ENCODE peak calls at places on chromosomes 2 and 18, in four cellular contexts. K is HEK293T, A is cardiac fibroblast, M is posterior vena cava. B is an unnamed sample.

GRCh38 chr2:210558708-210559107 is 2.3 kb downstream of the CPS1 start:
- DNase-seq in K (no peak), A (peak), M (no peak), B (peak)

GRCh38 chr2:37469126-37469525 is 124.7 kb downstream of the QPCT start:
- DNase-seq in K (no peak), A (peak), M (no peak), B (no peak)

GRCh38 chr2:18536697-18537096 is 23.8 kb downstream of the RDH14 start:
- DNase-seq in M (no peak), K (no peak), A (no peak), B (no peak)

GRCh38 chr18:69757733-69758132 is 189.9 kb downstream of the CD226 start:
- DNase-seq in M (no peak), K (no peak), A (no peak), B (peak)

GRCh38 chr2:204453730-204454167 is 91.5 kb upstream of the PARD3B start:
- DNase-seq in K (peak), M (peak), A (peak), B (peak)

GRCh38 chr2:177265834-177266817 is 1.6 kb upstream of the NFE2L2 start:
- DNase-seq in A (peak), M (no peak), K (no peak), B (peak)

GRCh38 chr18:13416848-13417247 is 198.3 kb downstream of the LDLRAD4 start:
- DNase-seq in K (no peak), A (no peak), M (no peak), B (no peak)

GRCh38 chr18:32884543-32884942 is 111.7 kb upstream of the KLHL14 start:
- DNase-seq in M (no peak), K (no peak), A (no peak), B (no peak)

GRCh38 chr2:237745250-237745613 is 53.3 kb upstream of the RBM44 start:
- DNase-seq in M (no peak), K (no peak), A (no peak), B (no peak)

GRCh38 chr2:17610521-17610920 is 70.0 kb downstream of the VSNL1 start:
- DNase-seq in M (no peak), K (no peak), A (peak), B (peak)

GRCh38 chr18:75422341-75422910 is 5.1 kb downstream of the SMIM21 start:
- DNase-seq in A (peak), K (no peak), M (no peak), B (no peak)

GRCh38 chr2:125553768-125554167 is 1102.2 kb upstream of the GYPC start:
- DNase-seq in A (no peak), M (no peak), K (no peak), B (no peak)

GRCh38 chr2:47075361-47076125 is 79.6 kb downstream of the STPG4 start:
- DNase-seq in A (peak), K (no peak), M (no peak), B (no peak)

GRCh38 chr18:58781627-58782194 is 83.0 kb upstream of the ZNF532 start:
- DNase-seq in M (peak), K (peak), A (peak), B (peak)

GRCh38 chr2:176959614-176960013 is 253.0 kb upstream of the HNRNPA3 start:
- DNase-seq in K (no peak), M (no peak), A (no peak), B (no peak)

GRCh38 chr2:69082430-69082997 is 69.5 kb downstream of the ANTXR1 start:
- DNase-seq in M (no peak), A (peak), K (no peak), B (peak)

GRCh38 chr2:64945973-64946736 is 43.0 kb upstream of the SLC1A4 start:
- DNase-seq in A (no peak), M (no peak), K (no peak), B (no peak)

GRCh38 chr18:58359226-58360019 is 269.5 kb downstream of the ALPK2 start:
- DNase-seq in K (no peak), A (no peak), M (no peak), B (peak)

GRCh38 chr2:241197947-241198346 is 9.5 kb downstream of the ANO7 start:
- DNase-seq in A (no peak), M (no peak), K (no peak), B (no peak)

GRCh38 chr18:78092901-78093300 is 843.3 kb downstream of the GALR1 start:
- DNase-seq in A (no peak), M (no peak), K (no peak), B (no peak)

GRCh38 chr18:10207682-10208081 is 246.8 kb upstream of the APCDD1 start:
- DNase-seq in M (no peak), K (no peak), A (peak), B (no peak)

GRCh38 chr2:60423066-60423465 is 130.4 kb downstream of the BCL11A start:
- DNase-seq in M (no peak), A (no peak), K (no peak), B (no peak)

GRCh38 chr2:223494987-223495386 is 107.2 kb downstream of the SCG2 start:
- DNase-seq in K (no peak), A (no peak), M (no peak), B (no peak)

GRCh38 chr2:144049137-144049536 is 470.8 kb downstream of the ZEB2 start:
- DNase-seq in K (no peak), A (no peak), M (no peak), B (no peak)

GRCh38 chr2:85744771-85745601 is 8.8 kb upstream of the ATOH8 start:
- DNase-seq in M (peak), A (peak), K (no peak), B (peak)

GRCh38 chr2:138122891-138123290 is 158.6 kb downstream of the HNMT start:
- DNase-seq in K (no peak), M (no peak), A (no peak), B (no peak)

GRCh38 chr2:175439416-175439815 is 257.9 kb upstream of the ATP5MC3 start:
- DNase-seq in A (no peak), M (no peak), K (no peak), B (no peak)

GRCh38 chr2:231127480-231127879 is 2.6 kb upstream of the HTR2B start:
- DNase-seq in K (no peak), A (no peak), M (no peak), B (no peak)

GRCh38 chr2:128788636-128789220 is 470.1 kb upstream of the HS6ST1 start:
- DNase-seq in A (no peak), M (no peak), K (no peak), B (no peak)

GRCh38 chr18:48680339-48680738 is 141.5 kb downstream of the CTIF start:
- DNase-seq in K (no peak), A (no peak), M (peak), B (no peak)

GRCh38 chr2:105238664-105239240 is 2.8 kb upstream of the GPR45 start:
- DNase-seq in M (no peak), K (no peak), A (no peak), B (no peak)

GRCh38 chr18:54388203-54389142 is 30.8 kb downstream of the C18orf54 start:
- DNase-seq in M (no peak), A (peak), K (peak), B (peak)

GRCh38 chr2:96065381-96065930 is 30.7 kb upstream of the GPAT2 start:
- DNase-seq in M (peak), A (no peak), K (no peak), B (no peak)